ENCODE peak calls at places on chromosome 22, in five cellular contexts. One of them, this sample, is unnamed.

GRCh38 chr22:47547239-47547661 is 784.8 kb downstream of the TBC1D22A start:
- DNase-seq in sigmoid colon: no peak
- DNase-seq in tibial artery: no peak
- DNase-seq in AG04450: no peak
- DNase-seq in lung: no peak
- DNase-seq in this sample: no peak

GRCh38 chr22:32042924-32043323 is at the start of gene SLC5A1:
- DNase-seq in sigmoid colon: no peak
- DNase-seq in tibial artery: no peak
- DNase-seq in AG04450: no peak
- DNase-seq in lung: peak
- DNase-seq in this sample: peak

GRCh38 chr22:37068859-37069258 is 17.3 kb downstream of the KCTD17 start:
- DNase-seq in sigmoid colon: no peak
- DNase-seq in tibial artery: no peak
- DNase-seq in AG04450: no peak
- DNase-seq in lung: no peak
- DNase-seq in this sample: no peak

GRCh38 chr22:18101536-18101935 is 9.1 kb upstream of the TUBA8 start:
- DNase-seq in sigmoid colon: no peak
- DNase-seq in tibial artery: no peak
- DNase-seq in AG04450: no peak
- DNase-seq in lung: no peak
- DNase-seq in this sample: no peak

GRCh38 chr22:27278986-27279385 is 522.6 kb downstream of the MN1 start:
- DNase-seq in sigmoid colon: no peak
- DNase-seq in tibial artery: no peak
- DNase-seq in AG04450: no peak
- DNase-seq in lung: no peak
- DNase-seq in this sample: peak

GRCh38 chr22:25091449-25091848 is 108.2 kb upstream of the CRYBB3 start:
- DNase-seq in sigmoid colon: no peak
- DNase-seq in tibial artery: no peak
- DNase-seq in AG04450: no peak
- DNase-seq in lung: no peak
- DNase-seq in this sample: peak

GRCh38 chr22:19806213-19807160 is 45.9 kb downstream of the TBX1 start:
- DNase-seq in sigmoid colon: peak
- DNase-seq in tibial artery: no peak
- DNase-seq in AG04450: no peak
- DNase-seq in lung: peak
- DNase-seq in this sample: peak

GRCh38 chr22:37199103-37199838 is 11.2 kb upstream of the C1QTNF6 start:
- DNase-seq in sigmoid colon: peak
- DNase-seq in tibial artery: peak
- DNase-seq in AG04450: peak
- DNase-seq in lung: peak
- DNase-seq in this sample: peak

GRCh38 chr22:37309221-37310074 is 27.1 kb downstream of the CYTH4 start:
- DNase-seq in sigmoid colon: no peak
- DNase-seq in tibial artery: no peak
- DNase-seq in AG04450: no peak
- DNase-seq in lung: no peak
- DNase-seq in this sample: no peak

GRCh38 chr22:43018615-43019014 is 3.7 kb upstream of the PACSIN2 start:
- DNase-seq in sigmoid colon: no peak
- DNase-seq in tibial artery: no peak
- DNase-seq in AG04450: no peak
- DNase-seq in lung: no peak
- DNase-seq in this sample: no peak

GRCh38 chr22:19902245-19902699 is 39.3 kb upstream of the COMT start:
- DNase-seq in sigmoid colon: no peak
- DNase-seq in tibial artery: no peak
- DNase-seq in AG04450: no peak
- DNase-seq in lung: no peak
- DNase-seq in this sample: no peak

GRCh38 chr22:31647516-31647915 is 14.5 kb downstream of the PISD start:
- DNase-seq in sigmoid colon: no peak
- DNase-seq in tibial artery: no peak
- DNase-seq in AG04450: peak
- DNase-seq in lung: no peak
- DNase-seq in this sample: peak

GRCh38 chr22:37014835-37015586 is 4.2 kb downstream of the TST start:
- DNase-seq in sigmoid colon: no peak
- DNase-seq in tibial artery: no peak
- DNase-seq in AG04450: no peak
- DNase-seq in lung: no peak
- DNase-seq in this sample: no peak

GRCh38 chr22:43253839-43254238 is 66.9 kb upstream of the TTLL12 start:
- DNase-seq in sigmoid colon: no peak
- DNase-seq in tibial artery: no peak
- DNase-seq in AG04450: no peak
- DNase-seq in lung: no peak
- DNase-seq in this sample: no peak

GRCh38 chr22:19287889-19288288 is 3.6 kb downstream of the CLTCL1 start:
- DNase-seq in sigmoid colon: no peak
- DNase-seq in tibial artery: no peak
- DNase-seq in AG04450: peak
- DNase-seq in lung: no peak
- DNase-seq in this sample: peak

GRCh38 chr22:48187272-48187855 is 1424.9 kb downstream of the TBC1D22A start:
- DNase-seq in sigmoid colon: no peak
- DNase-seq in tibial artery: no peak
- DNase-seq in AG04450: no peak
- DNase-seq in lung: no peak
- DNase-seq in this sample: no peak

GRCh38 chr22:26792522-26792921 is 135.1 kb downstream of the MIAT start:
- DNase-seq in sigmoid colon: no peak
- DNase-seq in tibial artery: no peak
- DNase-seq in AG04450: no peak
- DNase-seq in lung: no peak
- DNase-seq in this sample: no peak

GRCh38 chr22:26564672-26565071 is 25.3 kb downstream of the TPST2 start:
- DNase-seq in sigmoid colon: no peak
- DNase-seq in tibial artery: no peak
- DNase-seq in AG04450: no peak
- DNase-seq in lung: no peak
- DNase-seq in this sample: no peak

GRCh38 chr22:47303161-47303890 is 540.9 kb downstream of the TBC1D22A start:
- DNase-seq in sigmoid colon: no peak
- DNase-seq in tibial artery: no peak
- DNase-seq in AG04450: no peak
- DNase-seq in lung: no peak
- DNase-seq in this sample: no peak

GRCh38 chr22:27238935-27239510 is 562.5 kb downstream of the MN1 start:
- DNase-seq in sigmoid colon: peak
- DNase-seq in tibial artery: peak
- DNase-seq in AG04450: peak
- DNase-seq in lung: peak
- DNase-seq in this sample: peak

GRCh38 chr22:28410050-28410816 is 269.4 kb downstream of the TTC28 start:
- DNase-seq in sigmoid colon: no peak
- DNase-seq in tibial artery: no peak
- DNase-seq in AG04450: no peak
- DNase-seq in lung: no peak
- DNase-seq in this sample: no peak

GRCh38 chr22:33743756-33744155 is 176.5 kb downstream of the LARGE1 start:
- DNase-seq in sigmoid colon: no peak
- DNase-seq in tibial artery: no peak
- DNase-seq in AG04450: no peak
- DNase-seq in lung: no peak
- DNase-seq in this sample: no peak

GRCh38 chr22:48606684-48607307 is 1220.9 kb downstream of the BRD1 start:
- DNase-seq in sigmoid colon: no peak
- DNase-seq in tibial artery: no peak
- DNase-seq in AG04450: no peak
- DNase-seq in lung: no peak
- DNase-seq in this sample: no peak

GRCh38 chr22:19134874-19135273 is 3.8 kb downstream of the TSSK2 start:
- DNase-seq in sigmoid colon: no peak
- DNase-seq in tibial artery: no peak
- DNase-seq in AG04450: no peak
- DNase-seq in lung: no peak
- DNase-seq in this sample: no peak

GRCh38 chr22:43187171-43188099 is 501 bp upstream of the TTLL12 start:
- DNase-seq in sigmoid colon: peak
- DNase-seq in tibial artery: peak
- DNase-seq in AG04450: peak
- DNase-seq in lung: peak
- DNase-seq in this sample: peak

GRCh38 chr22:17007257-17007656 is 765 bp downstream of the GAB4 start:
- DNase-seq in sigmoid colon: no peak
- DNase-seq in tibial artery: no peak
- DNase-seq in AG04450: no peak
- DNase-seq in lung: no peak
- DNase-seq in this sample: no peak

GRCh38 chr22:17638182-17638431 is 450 bp upstream of the BCL2L13 start:
- DNase-seq in sigmoid colon: no peak
- DNase-seq in tibial artery: peak
- DNase-seq in AG04450: no peak
- DNase-seq in lung: no peak
- DNase-seq in this sample: peak

GRCh38 chr22:48758021-48758561 is 1069.6 kb downstream of the BRD1 start:
- DNase-seq in sigmoid colon: peak
- DNase-seq in tibial artery: peak
- DNase-seq in AG04450: no peak
- DNase-seq in lung: peak
- DNase-seq in this sample: no peak

GRCh38 chr22:28547132-28547842 is 132.4 kb downstream of the TTC28 start:
- DNase-seq in sigmoid colon: no peak
- DNase-seq in tibial artery: no peak
- DNase-seq in AG04450: no peak
- DNase-seq in lung: no peak
- DNase-seq in this sample: peak

DNA sequence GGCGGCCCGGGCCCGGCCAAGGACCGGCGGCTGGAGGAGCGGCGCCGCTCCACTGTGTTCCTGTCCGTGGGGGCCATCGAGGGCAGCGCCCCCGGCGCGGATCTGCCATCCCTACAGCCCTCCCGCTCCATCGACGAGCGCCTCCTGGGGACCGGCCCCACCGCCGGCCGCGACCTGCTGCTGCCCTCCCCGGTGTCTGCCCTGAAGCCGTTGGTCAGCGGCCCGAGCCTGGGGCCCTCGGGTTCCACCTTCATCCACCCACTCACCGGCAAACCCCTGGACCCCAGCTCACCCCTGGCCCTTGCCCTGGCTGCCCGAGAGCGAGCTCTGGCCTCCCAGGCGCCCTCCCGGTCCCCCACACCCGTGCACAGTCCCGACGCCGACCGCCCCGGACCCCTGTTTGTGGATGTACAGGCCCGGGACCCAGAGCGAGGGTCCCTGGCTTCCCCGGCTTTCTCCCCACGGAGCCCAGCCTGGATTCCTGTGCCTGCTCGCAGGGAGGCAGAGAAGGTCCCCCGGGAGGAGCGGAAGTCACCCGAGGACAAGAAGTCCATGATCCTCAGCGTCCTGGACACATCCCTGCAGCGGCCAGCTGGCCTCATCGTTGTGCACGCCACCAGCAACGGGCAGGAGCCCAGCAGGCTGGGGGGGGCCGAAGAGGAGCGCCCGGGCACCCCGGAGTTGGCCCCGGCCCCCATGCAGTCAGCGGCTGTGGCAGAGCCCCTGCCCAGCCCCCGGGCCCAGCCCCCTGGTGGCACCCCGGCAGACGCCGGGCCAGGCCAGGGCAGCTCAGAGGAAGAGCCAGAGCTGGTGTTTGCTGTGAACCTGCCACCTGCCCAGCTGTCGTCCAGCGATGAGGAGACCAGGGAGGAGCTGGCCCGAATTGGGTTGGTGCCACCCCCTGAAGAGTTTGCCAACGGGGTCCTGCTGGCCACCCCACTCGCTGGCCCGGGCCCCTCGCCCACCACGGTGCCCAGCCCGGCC is 16.9 kb upstream of the ACR start:
- DNase-seq in sigmoid colon: no peak
- DNase-seq in tibial artery: no peak
- DNase-seq in AG04450: no peak
- DNase-seq in lung: no peak
- DNase-seq in this sample: no peak
- H3K4me3 ChIP-seq in sigmoid colon: no peak
- H3K4me3 ChIP-seq in tibial artery: no peak
- H3K4me3 ChIP-seq in AG04450: no peak
- H3K4me3 ChIP-seq in lung: no peak
- H3K4me3 ChIP-seq in this sample: no peak

GRCh38 chr22:23539135-23539838 is 40.8 kb downstream of the IGLL1 start:
- DNase-seq in sigmoid colon: peak
- DNase-seq in tibial artery: peak
- DNase-seq in AG04450: peak
- DNase-seq in lung: peak
- DNase-seq in this sample: peak
- H3K4me3 ChIP-seq in sigmoid colon: no peak
- H3K4me3 ChIP-seq in tibial artery: no peak
- H3K4me3 ChIP-seq in AG04450: no peak
- H3K4me3 ChIP-seq in lung: no peak
- H3K4me3 ChIP-seq in this sample: no peak

GRCh38 chr22:39490135-39490798 is 11.8 kb upstream of the MIEF1 start:
- DNase-seq in sigmoid colon: peak
- DNase-seq in tibial artery: peak
- DNase-seq in AG04450: no peak
- DNase-seq in lung: peak
- DNase-seq in this sample: peak
- H3K4me3 ChIP-seq in sigmoid colon: no peak
- H3K4me3 ChIP-seq in tibial artery: no peak
- H3K4me3 ChIP-seq in AG04450: no peak
- H3K4me3 ChIP-seq in lung: no peak
- H3K4me3 ChIP-seq in this sample: no peak

DNA sequence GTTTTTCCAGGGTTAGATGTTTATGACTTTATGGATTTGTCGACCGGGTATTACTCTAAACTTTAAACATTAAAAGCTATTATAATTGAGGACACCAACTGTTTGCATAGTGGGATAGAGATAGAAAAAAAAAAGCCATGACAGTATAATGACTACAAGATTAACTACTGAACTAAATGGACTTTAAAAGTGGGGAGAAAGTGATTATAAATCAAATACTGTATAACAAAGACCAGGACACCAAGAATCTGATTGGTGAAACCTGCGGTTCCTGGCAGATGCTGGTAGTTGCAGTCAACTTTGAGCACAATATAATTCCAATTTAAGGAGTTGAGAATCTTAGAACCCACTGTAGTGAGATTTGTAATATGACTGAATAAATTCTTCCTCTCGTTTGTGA is 2.5 kb downstream of the CRKL start:
- DNase-seq in sigmoid colon: no peak
- DNase-seq in tibial artery: no peak
- DNase-seq in AG04450: no peak
- DNase-seq in lung: no peak
- DNase-seq in this sample: no peak
- H3K4me3 ChIP-seq in sigmoid colon: peak
- H3K4me3 ChIP-seq in tibial artery: peak
- H3K4me3 ChIP-seq in AG04450: peak
- H3K4me3 ChIP-seq in lung: no peak
- H3K4me3 ChIP-seq in this sample: peak

GRCh38 chr22:30354644-30355043 is 2.0 kb downstream of the SF3A1 start:
- DNase-seq in sigmoid colon: no peak
- DNase-seq in tibial artery: no peak
- DNase-seq in AG04450: no peak
- DNase-seq in lung: no peak
- DNase-seq in this sample: peak
- H3K4me3 ChIP-seq in sigmoid colon: peak
- H3K4me3 ChIP-seq in tibial artery: no peak
- H3K4me3 ChIP-seq in AG04450: no peak
- H3K4me3 ChIP-seq in lung: no peak
- H3K4me3 ChIP-seq in this sample: no peak

GRCh38 chr22:44755956-44756361 is 3.6 kb downstream of the ARHGAP8 start:
- DNase-seq in sigmoid colon: no peak
- DNase-seq in tibial artery: no peak
- DNase-seq in AG04450: no peak
- DNase-seq in lung: peak
- DNase-seq in this sample: peak
- H3K4me3 ChIP-seq in sigmoid colon: no peak
- H3K4me3 ChIP-seq in tibial artery: no peak
- H3K4me3 ChIP-seq in AG04450: no peak
- H3K4me3 ChIP-seq in lung: no peak
- H3K4me3 ChIP-seq in this sample: peak

This sample was measured in epithelial cell of esophagus.